ENCODE peak calls at places on chromosome 10, in eight cellular contexts. One of them, this sample, is unnamed.

GRCh38 chr10:96371356-96371755 is 12.6 kb upstream of the OPALIN start:
- DNase-seq in HFF-Myc: no peak
- DNase-seq in fibroblast of mammary gland: no peak
- DNase-seq in pancreas: no peak
- DNase-seq in lower lobe of right lung: no peak
- DNase-seq in heart left ventricle: no peak
- DNase-seq in breast epithelium: no peak
- DNase-seq in colonic mucosa: no peak
- DNase-seq in this sample: no peak

GRCh38 chr10:34764347-34764991 is 50.6 kb downstream of the PARD3 start:
- DNase-seq in HFF-Myc: no peak
- DNase-seq in fibroblast of mammary gland: no peak
- DNase-seq in pancreas: no peak
- DNase-seq in lower lobe of right lung: no peak
- DNase-seq in heart left ventricle: no peak
- DNase-seq in breast epithelium: no peak
- DNase-seq in colonic mucosa: no peak
- DNase-seq in this sample: no peak

GRCh38 chr10:105843786-105844560 is 1202.9 kb downstream of the SORCS3 start:
- DNase-seq in HFF-Myc: no peak
- DNase-seq in fibroblast of mammary gland: no peak
- DNase-seq in pancreas: no peak
- DNase-seq in lower lobe of right lung: no peak
- DNase-seq in heart left ventricle: no peak
- DNase-seq in breast epithelium: no peak
- DNase-seq in colonic mucosa: no peak
- DNase-seq in this sample: no peak

GRCh38 chr10:804191-804781 is 114.8 kb upstream of the DIP2C start:
- DNase-seq in HFF-Myc: no peak
- DNase-seq in fibroblast of mammary gland: no peak
- DNase-seq in pancreas: no peak
- DNase-seq in lower lobe of right lung: peak
- DNase-seq in heart left ventricle: no peak
- DNase-seq in breast epithelium: no peak
- DNase-seq in colonic mucosa: no peak
- DNase-seq in this sample: no peak

GRCh38 chr10:123132576-123133477 is 2.9 kb upstream of the HMX3 start:
- DNase-seq in HFF-Myc: peak
- DNase-seq in fibroblast of mammary gland: peak
- DNase-seq in pancreas: peak
- DNase-seq in lower lobe of right lung: peak
- DNase-seq in heart left ventricle: peak
- DNase-seq in breast epithelium: peak
- DNase-seq in colonic mucosa: peak
- DNase-seq in this sample: no peak

GRCh38 chr10:7300327-7300726 is 110.5 kb downstream of the SFMBT2 start:
- DNase-seq in HFF-Myc: no peak
- DNase-seq in fibroblast of mammary gland: peak
- DNase-seq in pancreas: no peak
- DNase-seq in lower lobe of right lung: no peak
- DNase-seq in heart left ventricle: no peak
- DNase-seq in breast epithelium: no peak
- DNase-seq in colonic mucosa: no peak
- DNase-seq in this sample: no peak

GRCh38 chr10:6916601-6917000 is 336.5 kb upstream of the PRKCQ start:
- DNase-seq in HFF-Myc: no peak
- DNase-seq in fibroblast of mammary gland: peak
- DNase-seq in pancreas: no peak
- DNase-seq in lower lobe of right lung: no peak
- DNase-seq in heart left ventricle: no peak
- DNase-seq in breast epithelium: no peak
- DNase-seq in colonic mucosa: no peak
- DNase-seq in this sample: no peak

GRCh38 chr10:97842658-97843295 is 6.9 kb upstream of the GOLGA7B start:
- DNase-seq in HFF-Myc: no peak
- DNase-seq in fibroblast of mammary gland: no peak
- DNase-seq in pancreas: no peak
- DNase-seq in lower lobe of right lung: no peak
- DNase-seq in heart left ventricle: no peak
- DNase-seq in breast epithelium: no peak
- DNase-seq in colonic mucosa: no peak
- DNase-seq in this sample: no peak

GRCh38 chr10:114810926-114811325 is 10.7 kb upstream of the FHIP2A start:
- DNase-seq in HFF-Myc: no peak
- DNase-seq in fibroblast of mammary gland: no peak
- DNase-seq in pancreas: no peak
- DNase-seq in lower lobe of right lung: no peak
- DNase-seq in heart left ventricle: no peak
- DNase-seq in breast epithelium: no peak
- DNase-seq in colonic mucosa: no peak
- DNase-seq in this sample: no peak

GRCh38 chr10:43078986-43079273 is 2.1 kb downstream of the RET start:
- DNase-seq in HFF-Myc: no peak
- DNase-seq in fibroblast of mammary gland: no peak
- DNase-seq in pancreas: no peak
- DNase-seq in lower lobe of right lung: no peak
- DNase-seq in heart left ventricle: no peak
- DNase-seq in breast epithelium: no peak
- DNase-seq in colonic mucosa: peak
- DNase-seq in this sample: no peak

DNA sequence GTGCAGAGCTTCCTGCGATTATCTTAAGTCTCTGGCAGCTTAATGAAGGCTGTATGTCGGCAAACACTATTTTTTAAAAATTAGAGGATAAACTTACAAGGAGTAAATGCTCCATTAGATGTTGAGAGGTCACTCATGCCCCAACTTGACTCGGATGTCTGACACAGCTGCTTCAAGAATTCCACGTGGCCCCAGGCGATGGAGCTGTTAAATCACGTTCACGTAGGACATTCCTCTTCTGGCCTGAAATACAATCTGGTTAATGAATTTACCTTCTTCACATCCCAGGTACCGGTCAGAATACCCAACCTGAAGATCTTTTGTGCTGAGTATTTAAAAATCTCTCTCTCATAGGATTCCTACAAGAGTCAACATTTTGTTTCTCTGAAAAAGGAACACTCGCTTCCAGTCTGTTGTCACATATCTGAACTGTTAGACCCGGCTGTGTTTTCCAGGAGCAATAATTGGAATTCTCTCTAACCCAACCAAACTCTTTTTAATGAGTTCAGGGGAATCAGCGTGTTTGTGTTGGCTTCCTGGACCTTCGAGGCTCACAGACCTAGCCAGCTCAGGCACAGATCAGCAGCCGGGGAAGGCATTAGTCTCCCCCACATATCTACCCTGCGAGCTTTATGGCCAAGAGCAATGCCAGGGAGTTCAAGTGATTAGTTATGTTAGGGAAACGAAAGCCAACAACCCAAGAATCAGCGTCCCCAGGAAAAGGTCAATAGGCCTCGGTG is 285.0 kb downstream of the FGFR2 start:
- DNase-seq in HFF-Myc: no peak
- DNase-seq in fibroblast of mammary gland: no peak
- DNase-seq in pancreas: no peak
- DNase-seq in lower lobe of right lung: no peak
- DNase-seq in heart left ventricle: no peak
- DNase-seq in breast epithelium: peak
- DNase-seq in colonic mucosa: no peak
- DNase-seq in this sample: no peak
- TF ChIP-seq CTCF in HFF-Myc: no peak
- TF ChIP-seq CTCF in fibroblast of mammary gland: no peak
- TF ChIP-seq CTCF in pancreas: no peak
- TF ChIP-seq CTCF in lower lobe of right lung: no peak
- TF ChIP-seq CTCF in heart left ventricle: no peak
- TF ChIP-seq CTCF in breast epithelium: no peak
- TF ChIP-seq CTCF in colonic mucosa: no peak
- TF ChIP-seq CTCF in this sample: no peak

DNA sequence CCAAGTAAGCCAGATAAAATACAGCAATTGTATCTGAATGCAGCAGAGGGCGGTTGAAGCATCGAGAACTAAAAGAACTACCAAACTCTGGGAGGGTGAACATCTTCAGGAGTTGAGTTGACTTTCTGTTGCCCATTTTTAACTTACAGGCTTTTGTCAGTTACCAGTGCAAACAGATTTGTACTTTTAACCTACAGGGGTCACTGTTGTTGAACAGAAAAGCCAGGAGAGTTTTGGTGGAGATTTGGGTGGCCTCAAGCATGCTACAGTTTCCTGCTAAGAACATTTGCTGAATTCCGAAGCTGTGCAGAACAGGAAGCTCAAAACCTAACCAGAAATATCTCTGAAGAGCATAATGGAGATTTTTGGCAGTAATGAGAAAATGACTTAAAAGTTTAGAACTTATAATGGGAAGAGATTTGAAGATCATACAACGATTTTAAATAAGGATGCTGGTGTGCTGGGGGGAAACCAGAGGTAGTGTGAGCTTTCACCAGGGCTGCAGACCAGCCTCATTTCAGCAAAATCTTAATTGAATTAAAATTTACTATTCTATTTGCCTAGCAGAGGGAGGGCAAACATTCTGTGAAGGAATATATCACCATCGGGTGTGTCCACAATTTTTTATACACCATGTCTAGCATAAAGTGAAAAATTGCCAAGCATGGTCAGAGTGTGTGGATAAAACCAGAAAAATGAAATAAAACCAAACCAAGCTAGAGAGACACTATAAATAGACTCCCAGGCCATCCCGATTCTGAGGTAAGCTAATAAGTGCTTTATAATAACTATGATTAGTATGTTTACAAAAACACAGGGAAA is 208.6 kb upstream of the CCDC6 start:
- DNase-seq in HFF-Myc: peak
- DNase-seq in fibroblast of mammary gland: peak
- DNase-seq in pancreas: no peak
- DNase-seq in lower lobe of right lung: no peak
- DNase-seq in heart left ventricle: no peak
- DNase-seq in breast epithelium: no peak
- DNase-seq in colonic mucosa: peak
- DNase-seq in this sample: peak
- TF ChIP-seq CTCF in HFF-Myc: peak
- TF ChIP-seq CTCF in fibroblast of mammary gland: peak
- TF ChIP-seq CTCF in pancreas: peak
- TF ChIP-seq CTCF in lower lobe of right lung: peak
- TF ChIP-seq CTCF in heart left ventricle: peak
- TF ChIP-seq CTCF in breast epithelium: peak
- TF ChIP-seq CTCF in colonic mucosa: peak
- TF ChIP-seq CTCF in this sample: peak

GRCh38 chr10:64091889-64092288 is 570.7 kb downstream of the REEP3 start:
- DNase-seq in HFF-Myc: no peak
- DNase-seq in fibroblast of mammary gland: no peak
- DNase-seq in pancreas: no peak
- DNase-seq in lower lobe of right lung: no peak
- DNase-seq in heart left ventricle: no peak
- DNase-seq in breast epithelium: no peak
- DNase-seq in colonic mucosa: peak
- DNase-seq in this sample: no peak
- TF ChIP-seq CTCF in HFF-Myc: no peak
- TF ChIP-seq CTCF in fibroblast of mammary gland: peak
- TF ChIP-seq CTCF in pancreas: no peak
- TF ChIP-seq CTCF in lower lobe of right lung: no peak
- TF ChIP-seq CTCF in heart left ventricle: peak
- TF ChIP-seq CTCF in breast epithelium: no peak
- TF ChIP-seq CTCF in colonic mucosa: no peak
- TF ChIP-seq CTCF in this sample: peak

GRCh38 chr10:73999703-74000102 is 1.8 kb downstream of the VCL start:
- DNase-seq in HFF-Myc: no peak
- DNase-seq in fibroblast of mammary gland: peak
- DNase-seq in pancreas: no peak
- DNase-seq in lower lobe of right lung: no peak
- DNase-seq in heart left ventricle: no peak
- DNase-seq in breast epithelium: no peak
- DNase-seq in colonic mucosa: no peak
- DNase-seq in this sample: no peak

GRCh38 chr10:73997806-73998622 is at the start of gene VCL:
- DNase-seq in HFF-Myc: peak
- DNase-seq in fibroblast of mammary gland: peak
- DNase-seq in pancreas: peak
- DNase-seq in lower lobe of right lung: peak
- DNase-seq in heart left ventricle: peak
- DNase-seq in breast epithelium: peak
- DNase-seq in colonic mucosa: peak
- DNase-seq in this sample: peak

GRCh38 chr10:73995035-73995358 is 2.9 kb upstream of the VCL start:
- DNase-seq in HFF-Myc: no peak
- DNase-seq in fibroblast of mammary gland: no peak
- DNase-seq in pancreas: no peak
- DNase-seq in lower lobe of right lung: no peak
- DNase-seq in heart left ventricle: no peak
- DNase-seq in breast epithelium: no peak
- DNase-seq in colonic mucosa: no peak
- DNase-seq in this sample: no peak

GRCh38 chr10:73998623-73999622 is 1.0 kb downstream of the VCL start:
- DNase-seq in HFF-Myc: peak
- DNase-seq in fibroblast of mammary gland: peak
- DNase-seq in pancreas: peak
- DNase-seq in lower lobe of right lung: peak
- DNase-seq in heart left ventricle: peak
- DNase-seq in breast epithelium: peak
- DNase-seq in colonic mucosa: peak
- DNase-seq in this sample: no peak

GRCh38 chr10:73997479-73997805 is 474 bp upstream of the VCL start:
- DNase-seq in HFF-Myc: peak
- DNase-seq in fibroblast of mammary gland: no peak
- DNase-seq in pancreas: no peak
- DNase-seq in lower lobe of right lung: peak
- DNase-seq in heart left ventricle: no peak
- DNase-seq in breast epithelium: no peak
- DNase-seq in colonic mucosa: no peak
- DNase-seq in this sample: no peak
- TF ChIP-seq CTCF in HFF-Myc: no peak
- TF ChIP-seq CTCF in fibroblast of mammary gland: no peak
- TF ChIP-seq CTCF in pancreas: no peak
- TF ChIP-seq CTCF in lower lobe of right lung: no peak
- TF ChIP-seq CTCF in heart left ventricle: no peak
- TF ChIP-seq CTCF in breast epithelium: no peak
- TF ChIP-seq CTCF in colonic mucosa: no peak
- TF ChIP-seq CTCF in this sample: no peak

DNA sequence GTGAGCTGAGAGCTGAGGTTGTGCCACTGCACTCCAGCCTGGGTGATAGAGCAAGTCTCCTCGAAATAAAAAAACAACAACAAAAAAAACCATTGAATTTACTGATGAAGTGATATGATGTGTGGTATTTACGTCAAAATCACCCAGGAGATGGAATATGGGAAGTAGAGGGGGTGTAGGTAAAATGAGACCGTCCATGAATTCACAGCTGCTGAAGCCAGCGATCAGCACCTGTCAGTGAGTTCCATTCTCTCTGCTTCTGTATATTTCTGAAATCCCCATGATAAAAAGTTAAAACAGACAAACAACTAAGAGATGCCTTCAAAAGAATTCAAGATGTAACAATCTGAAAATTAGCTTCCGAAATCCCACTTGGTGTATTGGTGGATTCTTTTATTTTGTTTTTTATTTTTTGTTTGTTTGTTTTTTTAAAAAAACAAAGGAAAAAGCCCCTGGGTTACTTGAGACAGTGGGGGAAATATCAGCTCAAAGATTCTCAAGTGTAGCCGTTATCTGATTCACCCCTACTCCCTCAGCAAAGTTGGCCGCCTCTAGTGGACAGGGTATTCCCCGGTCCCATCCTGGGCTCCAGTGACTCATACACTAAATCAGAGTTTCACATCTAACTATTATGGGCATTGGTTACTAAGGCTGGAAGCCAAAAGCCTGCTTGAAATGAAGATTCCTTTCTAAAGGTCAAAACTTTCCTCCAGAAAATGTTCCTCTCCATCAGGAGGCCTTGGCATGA is 76.4 kb downstream of the MAP3K8 start:
- DNase-seq in HFF-Myc: no peak
- DNase-seq in fibroblast of mammary gland: peak
- DNase-seq in pancreas: no peak
- DNase-seq in lower lobe of right lung: no peak
- DNase-seq in heart left ventricle: no peak
- DNase-seq in breast epithelium: no peak
- DNase-seq in colonic mucosa: no peak
- DNase-seq in this sample: no peak
- TF ChIP-seq CTCF in HFF-Myc: no peak
- TF ChIP-seq CTCF in fibroblast of mammary gland: peak
- TF ChIP-seq CTCF in pancreas: no peak
- TF ChIP-seq CTCF in lower lobe of right lung: no peak
- TF ChIP-seq CTCF in heart left ventricle: no peak
- TF ChIP-seq CTCF in breast epithelium: no peak
- TF ChIP-seq CTCF in colonic mucosa: no peak
- TF ChIP-seq CTCF in this sample: peak